ENCODE peak calls at places on chromosomes 16 and 17, in ten cellular contexts. E is activated CD8-positive, alpha-beta T cell treated with anti-CD3 and anti-CD28 coated beads, Interleukin-2, amount 10 ng/mL, durations not matched to agents 7 days and 5 days; Q is activated CD4-positive, alpha-beta T cell treated with anti-CD3 and anti-CD28 coated beads for 24 hours; B is NCI-H1092; Y is ascending aorta; J is GM12878; V is Calu3; W is ELF-1; H is GM04503; N is stimulated activated CD4-positive, alpha-beta T cell treated with anti-CD3 and anti-CD28 coated beads, Interleukin-4, amount 100 ng/mL, for 1 hour. C is an unnamed sample.

GRCh38 chr16:26985100-26986065 is 81.3 kb upstream of the C16orf82 start:
- DNase-seq in E (no peak), Q (no peak), B (no peak), Y (no peak), J (no peak), V (no peak), W (peak; percentile 36), H (no peak), N (no peak), C (no peak)

GRCh38 chr17:55814377-55814776 is 63.5 kb downstream of the PCTP start:
- DNase-seq in E (no peak), Q (no peak), B (no peak), Y (no peak), J (no peak), V (no peak), W (no peak), H (no peak), N (no peak), C (no peak)

GRCh38 chr17:48143629-48144028 is 36.1 kb downstream of the SNX11 start:
- DNase-seq in E (no peak), Q (no peak), B (peak; percentile 28), Y (no peak), J (no peak), V (no peak), W (no peak), H (no peak), N (no peak), C (no peak)

GRCh38 chr17:72714357-72714966 is 378.0 kb downstream of the SLC39A11 start:
- DNase-seq in E (no peak), Q (no peak), B (no peak), Y (no peak), J (no peak), V (no peak), W (no peak), H (no peak), N (no peak), C (no peak)

GRCh38 chr17:41360291-41360995 is 9.2 kb downstream of the KRT33B start:
- DNase-seq in E (no peak), Q (no peak), B (no peak), Y (no peak), J (no peak), V (peak; percentile 46), W (peak; percentile 58), H (no peak), N (no peak), C (no peak)

GRCh38 chr16:2912330-2913199 is 834 bp downstream of the FLYWCH1 start:
- DNase-seq in E (peak; percentile 46), Q (peak; percentile 10), B (no peak), Y (no peak), J (no peak), V (peak; percentile 21), W (no peak), H (peak; percentile 27), N (peak; percentile 35), C (no peak)

GRCh38 chr17:41734139-41734948 is at the start of gene HAP1:
- DNase-seq in E (peak; percentile 25), Q (no peak), B (no peak), Y (no peak), J (no peak), V (peak; percentile 66), W (peak; percentile 83), H (no peak), N (peak; percentile 26), C (no peak)

GRCh38 chr17:82339634-82340580 is 6.3 kb upstream of the SECTM1 start:
- DNase-seq in E (no peak), Q (no peak), B (no peak), Y (no peak), J (no peak), V (no peak), W (no peak), H (no peak), N (no peak), C (no peak)

GRCh38 chr16:78961464-78961863 is 639.1 kb downstream of the MAF start:
- DNase-seq in E (no peak), Q (no peak), B (no peak), Y (no peak), J (peak; percentile 51), V (no peak), W (no peak), H (no peak), N (no peak), C (no peak)

GRCh38 chr16:8861563-8862308 is 7.1 kb downstream of the CARHSP1 start:
- DNase-seq in E (no peak), Q (no peak), B (no peak), Y (no peak), J (no peak), V (no peak), W (no peak), H (no peak), N (no peak), C (no peak)

GRCh38 chr17:74758846-74759163 is 10.4 kb downstream of the NHERF1 start:
- DNase-seq in E (no peak), Q (no peak), B (no peak), Y (no peak), J (no peak), V (no peak), W (no peak), H (no peak), N (no peak), C (peak; percentile 33)

GRCh38 chr17:82106697-82107305 is 8.8 kb upstream of the FASN start:
- DNase-seq in E (no peak), Q (no peak), B (no peak), Y (no peak), J (no peak), V (no peak), W (no peak), H (no peak), N (no peak), C (no peak)

GRCh38 chr16:31125844-31126243 is 8.4 kb downstream of the KAT8 start:
- DNase-seq in E (no peak), Q (no peak), B (no peak), Y (no peak), J (no peak), V (no peak), W (no peak), H (no peak), N (no peak), C (no peak)

GRCh38 chr17:5263441-5263840 is 18.6 kb upstream of the RABEP1 start:
- DNase-seq in E (no peak), Q (no peak), B (no peak), Y (no peak), J (no peak), V (no peak), W (no peak), H (no peak), N (no peak), C (no peak)

GRCh38 chr17:73562896-73563295 is 81.3 kb downstream of the SDK2 start:
- DNase-seq in E (no peak), Q (no peak), B (no peak), Y (no peak), J (no peak), V (no peak), W (peak; percentile 71), H (no peak), N (no peak), C (no peak)

GRCh38 chr17:8914554-8914953 is 47.1 kb upstream of the PIK3R6 start:
- DNase-seq in E (no peak), Q (no peak), B (no peak), Y (no peak), J (no peak), V (no peak), W (no peak), H (no peak), N (no peak), C (no peak)

GRCh38 chr16:58501242-58502131 is 1.5 kb downstream of the NDRG4 start:
- DNase-seq in E (peak; percentile 38), Q (no peak), B (peak; percentile 38), Y (no peak), J (no peak), V (peak; percentile 51), W (peak; percentile 89), H (no peak), N (peak; percentile 60), C (peak; percentile 20)

GRCh38 chr16:85172465-85173071 is 60.3 kb upstream of the CIBAR2 start:
- DNase-seq in E (no peak), Q (no peak), B (peak; percentile 69), Y (no peak), J (no peak), V (peak; percentile 56), W (peak; percentile 65), H (no peak), N (no peak), C (peak; percentile 58)

GRCh38 chr17:19647697-19648474 is 665 bp upstream of the ALDH3A2 start:
- DNase-seq in E (peak; percentile 51), Q (peak; percentile 10), B (peak; percentile 31), Y (peak; percentile 29), J (peak; percentile 9), V (peak; percentile 33), W (peak; percentile 79), H (peak; percentile 34), N (peak; percentile 27), C (peak; percentile 25)

GRCh38 chr17:10285896-10286295 is 86.9 kb downstream of the MYH13 start:
- DNase-seq in E (no peak), Q (no peak), B (no peak), Y (no peak), J (no peak), V (no peak), W (no peak), H (no peak), N (no peak), C (no peak)

GRCh38 chr17:74599023-74599399 is 6.9 kb upstream of the CD300LD start:
- DNase-seq in E (no peak), Q (no peak), B (no peak), Y (no peak), J (no peak), V (no peak), W (peak; percentile 34), H (no peak), N (no peak), C (no peak)

GRCh38 chr16:68074850-68075249 is 10.3 kb upstream of the NFATC3 start:
- DNase-seq in E (peak; percentile 95), Q (no peak), B (no peak), Y (no peak), J (peak; percentile 95), V (no peak), W (no peak), H (no peak), N (no peak), C (no peak)

GRCh38 chr16:31876955-31877828 is 3.6 kb downstream of the ZNF267 start:
- DNase-seq in E (peak; percentile 62), Q (no peak), B (no peak), Y (no peak), J (peak; percentile 94), V (peak; percentile 30), W (no peak), H (peak; percentile 61), N (no peak), C (no peak)

GRCh38 chr17:82440377-82440981 is 10.1 kb downstream of the CYBC1 start:
- DNase-seq in E (no peak), Q (no peak), B (no peak), Y (no peak), J (no peak), V (no peak), W (no peak), H (no peak), N (no peak), C (no peak)